ENCODE peak calls at places on chromosomes 3 and 15, in nine cellular contexts. X is G401, A is NCI-H510A treated with DMSO at 0.1 percent for 48 hours, C is lung, K is NCI-H345, O is EH, T is NCI-H1417, Y is progenitor cell of endocrine pancreas, S is cardiac fibroblast. F is an unnamed sample.

GRCh38 chr3:107981471-107982111 is 109.2 kb downstream of the CD47 start:
- DNase-seq in X (peak; percentile 99), O (no peak), T (no peak), C (no peak), S (no peak), K (no peak), A (no peak), Y (no peak), F (peak; percentile 99)

GRCh38 chr3:14374444-14374883 is 27.9 kb upstream of the SLC6A6 start:
- DNase-seq in S (no peak), O (peak; percentile 46), T (no peak), A (no peak), C (no peak), K (no peak), X (no peak), Y (no peak), F (no peak)

GRCh38 chr15:66862111-66862815 is 160.2 kb downstream of the SMAD6 start:
- DNase-seq in C (no peak), Y (no peak), O (peak; percentile 59), X (no peak), S (peak; percentile 48), T (no peak), K (no peak), A (no peak), F (peak; percentile 32)

GRCh38 chr3:144018776-144019175 is 47.2 kb downstream of the DIPK2A start:
- DNase-seq in S (peak; percentile 87), O (peak; percentile 91), X (no peak), K (no peak), C (no peak), A (no peak), T (no peak), Y (no peak), F (no peak)

GRCh38 chr3:134456121-134456520 is 29.7 kb downstream of the ANAPC13 start:
- DNase-seq in A (no peak), X (no peak), O (no peak), Y (no peak), C (no peak), S (no peak), T (no peak), K (no peak), F (no peak)

GRCh38 chr15:42084465-42085235 is 9.7 kb downstream of the PLA2G4D start:
- DNase-seq in X (peak; percentile 73), S (peak; percentile 63), O (peak; percentile 63), K (peak; percentile 41), Y (peak; percentile 62), A (peak; percentile 51), T (peak; percentile 32), C (peak; percentile 78), F (peak; percentile 68)

GRCh38 chr3:169133178-169134161 is 530.0 kb downstream of the MECOM start:
- DNase-seq in C (no peak), T (peak; percentile 1), S (peak; percentile 83), K (no peak), O (peak; percentile 24), A (peak; percentile 28), Y (no peak), X (no peak), F (no peak)

GRCh38 chr3:38114052-38114874 is 22.7 kb downstream of the ACAA1 start:
- DNase-seq in K (no peak), A (no peak), Y (no peak), X (no peak), O (no peak), T (no peak), C (no peak), S (no peak), F (no peak)

GRCh38 chr3:62249855-62250543 is 123.4 kb downstream of the FEZF2 start:
- DNase-seq in X (no peak), S (no peak), O (no peak), Y (no peak), C (no peak), K (no peak), A (no peak), T (no peak), F (no peak)

GRCh38 chr3:51311055-51311454 is 74.0 kb upstream of the MANF start:
- DNase-seq in C (no peak), S (peak; percentile 49), A (peak; percentile 2), T (no peak), Y (no peak), K (peak; percentile 0), O (peak; percentile 38), X (peak; percentile 7), F (peak; percentile 28)

GRCh38 chr3:186669378-186670084 is 3.7 kb downstream of the HRG start:
- DNase-seq in C (no peak), O (no peak), S (peak; percentile 18), A (no peak), Y (no peak), X (no peak), T (no peak), K (no peak), F (no peak)

GRCh38 chr3:161266731-161267150 is 45.6 kb downstream of the NMD3 start:
- DNase-seq in C (no peak), K (peak; percentile 9), S (peak; percentile 89), T (no peak), A (peak; percentile 74), O (peak; percentile 91), Y (no peak), X (no peak), F (no peak)

GRCh38 chr3:73786346-73786807 is 161.6 kb upstream of the PDZRN3 start:
- DNase-seq in K (no peak), A (no peak), C (no peak), S (peak; percentile 97), T (no peak), Y (no peak), O (peak; percentile 99), X (no peak), F (no peak)

GRCh38 chr15:40175160-40175559 is 14.3 kb downstream of the BUB1B start:
- DNase-seq in T (no peak), S (peak; percentile 9), A (no peak), K (no peak), C (no peak), X (no peak), O (no peak), Y (no peak), F (no peak)

GRCh38 chr15:51377038-51377761 is 35.7 kb downstream of the GLDN start:
- DNase-seq in Y (no peak), K (no peak), S (peak; percentile 77), T (no peak), C (no peak), X (no peak), A (no peak), O (peak; percentile 81), F (no peak)

GRCh38 chr3:108202834-108203233 is 19.4 kb downstream of the IFT57 start:
- DNase-seq in O (peak; percentile 78), T (no peak), X (no peak), C (no peak), A (no peak), S (peak; percentile 65), Y (no peak), K (no peak), F (no peak)

GRCh38 chr3:189947948-189948723 is 172.6 kb downstream of the P3H2 start:
- DNase-seq in X (no peak), O (peak; percentile 48), Y (no peak), K (peak; percentile 37), T (peak; percentile 12), C (no peak), S (peak; percentile 66), A (peak; percentile 47), F (peak; percentile 16)

GRCh38 chr3:182796310-182796709 is 3.0 kb downstream of the ATP11B start:
- DNase-seq in A (no peak), S (no peak), K (no peak), X (no peak), T (no peak), O (no peak), Y (no peak), C (no peak), F (no peak)

GRCh38 chr15:90471769-90472168 is 58.0 kb upstream of the CRTC3 start:
- DNase-seq in C (no peak), X (peak; percentile 36), Y (no peak), S (no peak), O (no peak), T (no peak), A (no peak), K (no peak), F (peak; percentile 29)

GRCh38 chr3:44104668-44105321 is 136.9 kb upstream of the TOPAZ1 start:
- DNase-seq in Y (no peak), K (no peak), C (no peak), T (no peak), X (no peak), O (peak; percentile 49), A (no peak), S (peak; percentile 68), F (no peak)

GRCh38 chr3:172249039-172249438 is 199.2 kb downstream of the GHSR start:
- DNase-seq in S (peak; percentile 76), X (no peak), K (no peak), T (no peak), C (no peak), A (no peak), O (peak; percentile 70), Y (no peak), F (no peak)

GRCh38 chr3:58173670-58174472 is 36.9 kb downstream of the DNASE1L3 start:
- DNase-seq in T (peak; percentile 44), A (peak; percentile 52), C (no peak), X (no peak), K (peak; percentile 46), Y (peak; percentile 26), S (peak; percentile 33), O (peak; percentile 36), F (no peak)

F was measured in cerebellar cortex.